ENCODE peak calls at places on chromosome 14, in ten cellular contexts. R, P, C, Q, V, K, J, G, L and F are unnamed samples. For H3K9me3, the result is how much of the 10 kb centered on the place peaks cover.

GRCh38 chr14:99509871-99510555 is 28.8 kb downstream of the CCNK start:
- DNase-seq in R (peak), K (no peak), V (no peak), L (no peak), C (no peak), Q (no peak), J (peak), P (no peak), G (no peak), F (peak)

GRCh38 chr14:96894966-96895365 is 97.8 kb downstream of the VRK1 start:
- DNase-seq in J (no peak), R (no peak), L (no peak), K (no peak), Q (peak), G (no peak), V (no peak), P (no peak), C (no peak), F (no peak)

GRCh38 chr14:86973177-86973576 is 1019.8 kb downstream of the GALC start:
- DNase-seq in R (no peak), C (no peak), V (no peak), P (no peak), Q (no peak), K (no peak), G (no peak), J (no peak), L (no peak), F (no peak)

GRCh38 chr14:99266181-99267178 is 5.5 kb downstream of the BCL11B start:
- DNase-seq in C (peak), V (peak), K (peak), R (no peak), P (peak), J (peak), G (peak), L (peak), Q (peak), F (peak)

GRCh38 chr14:96660667-96661066 is 136.5 kb upstream of the VRK1 start:
- DNase-seq in R (no peak), C (no peak), Q (no peak), P (no peak), L (no peak), V (no peak), J (no peak), K (no peak), G (no peak), F (no peak)

GRCh38 chr14:74532246-74532645 is 38.7 kb downstream of the ISCA2 start:
- DNase-seq in K (no peak), G (no peak), Q (no peak), R (no peak), L (no peak), C (peak), V (no peak), P (no peak), J (no peak), F (no peak)

GRCh38 chr14:97719931-97720330 is 922.7 kb downstream of the VRK1 start:
- DNase-seq in P (no peak), Q (no peak), K (no peak), R (no peak), G (no peak), V (no peak), J (no peak), L (no peak), C (no peak), F (peak)

GRCh38 chr14:70189678-70190077 is 927 bp upstream of the SLC8A3 start:
- DNase-seq in R (no peak), Q (no peak), L (no peak), V (no peak), J (no peak), C (no peak), G (no peak), P (no peak), K (no peak), F (no peak)

GRCh38 chr14:96165493-96166474 is 38.9 kb upstream of the BDKRB2 start:
- DNase-seq in L (no peak), P (no peak), R (peak), C (no peak), J (peak), K (no peak), V (peak), Q (no peak), G (no peak), F (peak)

GRCh38 chr14:46197856-46198255 is 453.7 kb downstream of the RPL10L start:
- DNase-seq in Q (no peak), P (no peak), V (no peak), C (no peak), R (no peak), J (no peak), K (no peak), L (no peak), G (no peak), F (no peak)

GRCh38 chr14:24053548-24054323 is 1.9 kb downstream of the CARMIL3 start:
- DNase-seq in L (no peak), K (no peak), P (no peak), G (peak), R (no peak), C (no peak), Q (no peak), V (no peak), J (no peak), F (no peak)

GRCh38 chr14:23181946-23182345 is 1.5 kb downstream of the SLC7A8 start:
- DNase-seq in C (no peak), P (no peak), G (no peak), Q (no peak), K (no peak), R (no peak), L (no peak), V (no peak), J (no peak), F (no peak)

GRCh38 chr14:63677891-63678379 is 36.3 kb upstream of the WDR89 start:
- DNase-seq in R (no peak), J (no peak), L (no peak), C (no peak), Q (peak), K (no peak), P (no peak), V (peak), G (no peak), F (no peak)

GRCh38 chr14:97025722-97026121 is 228.5 kb downstream of the VRK1 start:
- DNase-seq in J (no peak), V (no peak), L (no peak), P (no peak), K (no peak), C (no peak), R (no peak), G (no peak), Q (no peak), F (no peak)

GRCh38 chr14:73973497-73973896 is 23.4 kb downstream of the COQ6 start:
- DNase-seq in R (no peak), C (no peak), Q (no peak), G (no peak), L (no peak), J (no peak), V (no peak), K (no peak), P (no peak), F (no peak)

GRCh38 chr14:94728950-94729349 is 41.0 kb downstream of the GSC start:
- DNase-seq in G (no peak), K (no peak), P (no peak), C (no peak), V (no peak), R (no peak), J (peak), Q (no peak), L (no peak), F (no peak)

GRCh38 chr14:22814945-22815713 is at the start of gene SLC7A7:
- DNase-seq in L (no peak), J (peak), P (peak), C (no peak), K (no peak), G (no peak), R (no peak), V (peak), Q (no peak), F (peak)

GRCh38 chr14:51552768-51553426 is 98.8 kb upstream of the FRMD6 start:
- DNase-seq in C (no peak), P (no peak), K (peak), Q (no peak), V (no peak), R (no peak), G (no peak), J (no peak), L (peak), F (no peak)

GRCh38 chr14:95519699-95520098 is 3.2 kb upstream of the SYNE3 start:
- DNase-seq in R (no peak), C (peak), P (no peak), K (peak), J (peak), L (peak), Q (peak), G (peak), V (peak), F (no peak)

GRCh38 chr14:79044894-79045624 is 874.9 kb downstream of the NRXN3 start:
- DNase-seq in Q (peak), V (peak), P (peak), K (no peak), R (no peak), G (no peak), J (no peak), L (peak), C (no peak), F (no peak)

GRCh38 chr14:43168374-43168925 is 1338.6 kb downstream of the FSCB start:
- DNase-seq in L (no peak), P (no peak), R (no peak), C (no peak), K (no peak), G (no peak), V (peak), Q (no peak), J (no peak), F (no peak)

GRCh38 chr14:69703047-69704046 is 63.6 kb upstream of the SRSF5 start:
- DNase-seq in C (no peak), R (no peak), P (no peak), J (no peak), L (no peak), V (no peak), Q (no peak), K (no peak), G (peak), F (no peak)

GRCh38 chr14:52694761-52695480 is 437 bp downstream of the ERO1A start:
- DNase-seq in R (no peak), J (no peak), K (peak), L (peak), Q (peak), V (peak), C (peak), P (no peak), G (peak), F (peak)

GRCh38 chr14:63632932-63633514 is 8.6 kb downstream of the WDR89 start:
- DNase-seq in V (no peak), P (peak), C (no peak), Q (peak), K (no peak), R (no peak), L (no peak), G (no peak), J (no peak), F (no peak)

GRCh38 chr14:61264699-61265098 is 16.4 kb downstream of the TMEM30B start:
- DNase-seq in L (no peak), R (no peak), K (no peak), Q (no peak), P (no peak), J (no peak), V (no peak), C (no peak), G (no peak), F (no peak)

DNA sequence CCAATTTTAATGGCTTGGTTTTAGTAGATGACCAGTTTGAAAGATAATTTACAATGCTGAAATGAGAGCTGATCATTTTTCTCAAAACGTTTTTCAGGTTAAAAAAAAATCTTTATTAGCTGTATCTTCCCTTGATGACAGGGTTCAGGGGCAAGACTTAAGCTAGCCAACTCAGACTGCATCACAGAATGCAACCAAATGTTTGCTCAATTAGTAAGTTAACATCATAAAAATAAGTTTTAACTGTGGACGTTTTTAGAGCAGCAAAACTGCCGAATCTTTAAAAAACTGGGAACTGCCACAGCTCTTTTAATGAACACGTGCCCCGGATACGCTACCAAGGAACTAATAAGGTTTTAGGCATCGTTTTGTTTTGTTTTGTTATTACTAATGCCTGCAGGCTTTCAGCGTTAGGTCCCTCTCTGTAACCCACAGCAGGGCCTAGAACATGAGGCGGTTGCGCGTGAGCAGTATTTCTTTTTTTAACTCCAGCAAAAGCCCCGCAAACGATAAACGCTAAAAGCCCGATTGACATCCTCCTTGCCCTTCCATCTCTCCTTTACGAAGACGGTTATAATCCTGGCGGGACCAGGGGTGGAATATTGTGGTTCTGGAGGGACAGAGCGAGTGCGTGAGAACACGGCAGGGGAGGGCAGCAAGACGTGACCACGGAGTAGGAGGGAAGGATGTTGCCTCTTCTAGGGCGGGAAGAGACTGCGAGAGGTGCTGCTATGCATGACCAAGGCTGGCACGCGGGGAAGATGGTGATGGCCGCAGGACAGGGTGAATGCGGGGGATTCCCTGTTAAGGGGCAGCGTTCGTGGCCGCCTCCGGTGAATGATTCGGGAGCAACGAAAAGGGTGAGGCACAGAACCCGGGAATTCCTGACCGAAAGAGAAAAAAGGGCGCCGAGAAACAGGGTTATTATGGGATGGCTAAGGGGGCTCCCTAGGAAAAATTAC is 652 bp downstream of the SUPT16H start:
- DNase-seq in G (peak), K (peak), C (no peak), R (no peak), P (peak), Q (peak), L (peak), V (peak), J (peak), F (peak)
- TF ChIP-seq POLR2A in G (no peak), K (no peak), C (no peak), R (no peak), P (no peak), Q (no peak), L (no peak), V (no peak), J (no peak), F (no peak)

GRCh38 chr14:104287301-104288009 is 149.1 kb downstream of the KIF26A start:
- DNase-seq in R (no peak), Q (no peak), C (peak), J (peak), G (no peak), V (no peak), K (peak), L (no peak), P (no peak), F (no peak)

GRCh38 chr14:104286496-104286895 is 148.1 kb downstream of the KIF26A start:
- DNase-seq in R (no peak), C (peak), K (peak), V (no peak), Q (no peak), P (no peak), G (no peak), L (no peak), J (peak), F (no peak)

GRCh38 chr14:104285483-104285790 is 147.1 kb downstream of the KIF26A start:
- DNase-seq in R (no peak), G (no peak), K (no peak), L (no peak), J (no peak), C (peak), Q (no peak), V (no peak), P (no peak), F (no peak)

GRCh38 chr14:104284636-104285482 is 146.5 kb downstream of the KIF26A start:
- DNase-seq in L (no peak), G (no peak), R (no peak), V (peak), Q (no peak), J (peak), P (no peak), K (peak), C (peak), F (no peak)

GRCh38 chr14:104286086-104286485 is 147.7 kb downstream of the KIF26A start:
- DNase-seq in R (no peak), J (peak), V (no peak), L (no peak), P (no peak), Q (no peak), G (no peak), K (no peak), C (peak), F (no peak)
- H3K9me3 ChIP-seq in R (under half), J (under half), V (under half), L (under half), P (under half), Q (half or more), G (under half), K (under half), C (under half), F (under half)

GRCh38 chr14:90893510-90893909 is 77.3 kb upstream of the TTC7B start:
- DNase-seq in J (no peak), C (no peak), V (no peak), Q (no peak), L (no peak), K (no peak), P (no peak), G (no peak), R (no peak), F (no peak)
- TF ChIP-seq POLR2A in J (no peak), C (no peak), V (no peak), Q (no peak), L (no peak), K (no peak), P (no peak), G (no peak), R (no peak), F (no peak)

GRCh38 chr14:101231828-101232227 is 328.3 kb upstream of the RTL1 start:
- DNase-seq in G (no peak), L (no peak), C (no peak), Q (no peak), V (no peak), J (no peak), P (no peak), K (no peak), R (no peak), F (no peak)
- H3K9me3 ChIP-seq in G (under half), L (under half), C (under half), Q (under half), V (under half), J (under half), P (under half), K (under half), R (under half), F (under half)

GRCh38 chr14:35121026-35121886 is 534 bp downstream of the PPP2R3C start:
- DNase-seq in Q (no peak), G (no peak), C (no peak), R (no peak), V (peak), L (peak), P (peak), K (no peak), J (peak), F (no peak)
- TF ChIP-seq POLR2A in Q (no peak), G (no peak), C (no peak), R (no peak), V (peak), L (no peak), P (no peak), K (no peak), J (no peak), F (no peak)

DNA sequence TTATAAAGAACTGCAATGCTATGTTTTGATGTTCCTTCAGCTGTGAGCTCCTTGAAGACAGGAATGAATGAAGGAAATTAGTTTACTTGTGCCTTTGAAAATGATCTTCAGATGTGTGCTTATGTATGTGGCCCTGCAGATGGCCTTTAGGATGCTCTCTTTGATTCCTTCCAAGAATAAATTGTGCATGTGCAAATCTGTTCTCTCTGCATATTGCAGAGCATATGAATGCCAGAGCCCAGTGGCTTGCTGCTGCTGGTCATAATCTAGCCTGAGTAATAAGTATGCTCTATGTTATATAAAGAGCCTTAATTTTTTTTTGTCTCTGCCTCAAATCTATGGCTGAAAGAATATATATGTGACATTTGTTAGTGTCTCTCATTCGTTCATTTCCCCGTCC is 341.9 kb upstream of the NOVA1 start:
- DNase-seq in V (no peak), J (no peak), L (no peak), C (no peak), G (no peak), Q (no peak), R (no peak), K (no peak), P (no peak), F (no peak)
- H3K9me3 ChIP-seq in V (under half), J (under half), L (under half), C (under half), G (under half), Q (under half), R (under half), K (under half), P (under half), F (under half)

GRCh38 chr14:91396959-91397815 is 20.4 kb downstream of the CCDC88C start:
- DNase-seq in G (peak), C (no peak), L (peak), K (no peak), P (no peak), R (no peak), Q (no peak), V (peak), J (peak), F (peak)
- TF ChIP-seq POLR2A in G (no peak), C (no peak), L (no peak), K (no peak), P (no peak), R (no peak), Q (no peak), V (peak), J (no peak), F (no peak)

GRCh38 chr14:105861985-105862465 is 335.6 kb downstream of the TMEM121 start:
- DNase-seq in V (peak), R (no peak), L (no peak), C (no peak), J (peak), K (no peak), G (no peak), P (no peak), Q (no peak), F (peak)
- H3K9me3 ChIP-seq in V (under half), R (under half), L (under half), C (under half), J (under half), K (under half), G (under half), P (under half), Q (half or more), F (under half)

GRCh38 chr14:77076118-77076631 is 21.9 kb upstream of the CIPC start:
- DNase-seq in Q (no peak), G (peak), J (no peak), L (peak), V (peak), K (no peak), C (peak), P (no peak), R (no peak), F (no peak)
- TF ChIP-seq POLR2A in Q (no peak), G (peak), J (peak), L (no peak), V (peak), K (peak), C (no peak), P (no peak), R (peak), F (peak)